ENCODE peak calls at places on chromosomes 4 and X, in eight cellular contexts. O is pulmonary artery endothelial cell; K is activated T-helper 1 cell treated with anti-CD3 and anti-CD28 coated beads, Interleukin-2, amount 50 U/mL, for 16 hours; G is Karpas-422; U is neural progenitor cell; D is activated gamma-delta T cell treated with Interleukin-2 at 50 U/mL for 16 hours; L is amniotic stem cell; X is anterior cingulate cortex. J is an unnamed sample.

GRCh38 chr4:188941524-188942109 is 802.4 kb downstream of the TRIML1 start:
- DNase-seq in O (no peak), K (no peak), G (no peak), U (no peak), D (no peak), L (peak; percentile 98), X (no peak), J (peak; percentile 73)

GRCh38 chrX:150094375-150094774 is 156.1 kb upstream of the EOLA2 start:
- DNase-seq in O (no peak), K (no peak), G (no peak), U (no peak), D (no peak), L (no peak), X (no peak), J (no peak)

GRCh38 chr4:11053601-11054000 is 369.0 kb upstream of the CLNK start:
- DNase-seq in O (no peak), K (no peak), G (no peak), U (no peak), D (no peak), L (no peak), X (no peak), J (no peak)

GRCh38 chr4:38870098-38870850 is 2.7 kb downstream of the FAM114A1 start:
- DNase-seq in O (no peak), K (no peak), G (peak; percentile 29), U (no peak), D (no peak), L (no peak), X (no peak), J (no peak)

GRCh38 chr4:144289687-144290433 is 149.3 kb upstream of the GYPA start:
- DNase-seq in O (no peak), K (no peak), G (no peak), U (no peak), D (no peak), L (no peak), X (no peak), J (no peak)

GRCh38 chrX:40772290-40772689 is 36.9 kb upstream of the MED14 start:
- DNase-seq in O (no peak), K (no peak), G (no peak), U (no peak), D (no peak), L (no peak), X (no peak), J (no peak)

GRCh38 chrX:9293051-9293496 is 171.8 kb upstream of the TBL1X start:
- DNase-seq in O (no peak), K (no peak), G (no peak), U (peak; percentile 60), D (no peak), L (no peak), X (no peak), J (no peak)

GRCh38 chr4:186109245-186109644 is 4.7 kb downstream of the FAM149A start:
- DNase-seq in O (no peak), K (no peak), G (no peak), U (no peak), D (no peak), L (no peak), X (no peak), J (no peak)

GRCh38 chr4:87965501-87965975 is 10.0 kb upstream of the SPP1 start:
- DNase-seq in O (no peak), K (no peak), G (no peak), U (no peak), D (no peak), L (no peak), X (no peak), J (no peak)

GRCh38 chrX:73922856-73923429 is 359.9 kb downstream of the CHIC1 start:
- DNase-seq in O (no peak), K (no peak), G (no peak), U (no peak), D (no peak), L (no peak), X (no peak), J (no peak)

GRCh38 chr4:63524764-63525163 is 884.5 kb downstream of the TECRL start:
- DNase-seq in O (no peak), K (no peak), G (no peak), U (no peak), D (no peak), L (no peak), X (no peak), J (no peak)

GRCh38 chrX:21798677-21799219 is 40.7 kb upstream of the MBTPS2 start:
- DNase-seq in O (no peak), K (no peak), G (no peak), U (no peak), D (no peak), L (no peak), X (no peak), J (no peak)

GRCh38 chrX:38768079-38768478 is 33.2 kb upstream of the MID1IP1 start:
- DNase-seq in O (no peak), K (no peak), G (peak; percentile 49), U (no peak), D (no peak), L (peak; percentile 1), X (no peak), J (peak; percentile 9)